ENCODE peak calls at places on chromosomes 16 and 17, in six cellular contexts. K is K562, M is GM12878, E is H1, P is GM12891, Z is SK-N-SH. Q is an unnamed sample.

GRCh38 chr17:65594585-65594940 is 33.1 kb upstream of the AXIN2 start:
- DNase-seq in K (no peak), M (no peak), E (no peak), P (no peak), Z (no peak), Q (no peak)

GRCh38 chr17:228223-228615 is 46.8 kb upstream of the DOC2B start:
- DNase-seq in K (no peak), M (no peak), E (no peak), P (no peak), Z (no peak), Q (no peak)

GRCh38 chr16:89334461-89334860 is 117.0 kb downstream of the ZNF778 start:
- DNase-seq in K (no peak), M (no peak), E (no peak), P (no peak), Z (no peak), Q (no peak)

GRCh38 chr17:81867952-81868673 is 3.0 kb downstream of the ARHGDIA start:
- DNase-seq in K (no peak), M (no peak), E (no peak), P (no peak), Z (peak), Q (no peak)

GRCh38 chr16:77812856-77813523 is 24.6 kb downstream of the VAT1L start:
- DNase-seq in K (no peak), M (no peak), E (no peak), P (no peak), Z (no peak), Q (no peak)

GRCh38 chr17:835263-835662 is 53.1 kb downstream of the MRM3 start:
- DNase-seq in K (no peak), M (no peak), E (no peak), P (no peak), Z (no peak), Q (no peak)

GRCh38 chr16:11090947-11091785 is 146.8 kb downstream of the CLEC16A start:
- DNase-seq in K (peak), M (no peak), E (no peak), P (no peak), Z (no peak), Q (no peak)

GRCh38 chr16:80283450-80284392 is 257.1 kb upstream of the DYNLRB2 start:
- DNase-seq in K (no peak), M (no peak), E (no peak), P (no peak), Z (no peak), Q (no peak)

GRCh38 chr16:89401205-89401604 is 89.2 kb downstream of the ANKRD11 start:
- DNase-seq in K (no peak), M (no peak), E (no peak), P (no peak), Z (no peak), Q (no peak)

GRCh38 chr17:40953876-40954275 is 12.9 kb downstream of the KRT39 start:
- DNase-seq in K (no peak), M (no peak), E (no peak), P (no peak), Z (no peak), Q (no peak)

GRCh38 chr17:51298508-51299371 is 38.4 kb downstream of the UTP18 start:
- DNase-seq in K (peak), M (no peak), E (no peak), P (no peak), Z (peak), Q (no peak)

GRCh38 chr16:76653390-76654026 is 376.3 kb downstream of the CNTNAP4 start:
- DNase-seq in K (peak), M (peak), E (no peak), P (no peak), Z (peak), Q (no peak)

GRCh38 chr16:2499454-2499853 is 14.3 kb upstream of the ATP6V0C start:
- DNase-seq in K (no peak), M (no peak), E (no peak), P (no peak), Z (no peak), Q (no peak)

GRCh38 chr16:1046271-1046955 is 26.1 kb upstream of the SSTR5 start:
- DNase-seq in K (no peak), M (no peak), E (no peak), P (no peak), Z (no peak), Q (no peak)

GRCh38 chr17:60422162-60422665 is at the start of gene CHCT1:
- DNase-seq in K (no peak), M (no peak), E (no peak), P (no peak), Z (peak), Q (no peak)

GRCh38 chr17:31369266-31369665 is 22.2 kb upstream of the RAB11FIP4 start:
- DNase-seq in K (no peak), M (no peak), E (no peak), P (no peak), Z (no peak), Q (no peak)

GRCh38 chr16:77877712-77878111 is 89.3 kb downstream of the VAT1L start:
- DNase-seq in K (no peak), M (no peak), E (no peak), P (no peak), Z (no peak), Q (no peak)

GRCh38 chr17:61381537-61381936 is 18.1 kb upstream of the TBX2 start:
- DNase-seq in K (no peak), M (no peak), E (no peak), P (no peak), Z (peak), Q (no peak)

GRCh38 chr17:76378548-76379274 is 5.7 kb upstream of the SPHK1 start:
- DNase-seq in K (no peak), M (no peak), E (no peak), P (no peak), Z (peak), Q (no peak)

GRCh38 chr16:88687254-88687576 is 908 bp upstream of the SNAI3 start:
- DNase-seq in K (peak), M (no peak), E (no peak), P (no peak), Z (no peak), Q (no peak)

GRCh38 chr16:27257271-27257670 is 11.3 kb downstream of the NSMCE1 start:
- DNase-seq in K (no peak), M (no peak), E (no peak), P (no peak), Z (no peak), Q (no peak)

GRCh38 chr17:31052187-31052889 is 42.4 kb upstream of the NF1 start:
- DNase-seq in K (peak), M (no peak), E (no peak), P (no peak), Z (no peak), Q (no peak)

GRCh38 chr17:75459590-75460267 is 3.3 kb downstream of the TMEM94 start:
- DNase-seq in K (no peak), M (peak), E (no peak), P (no peak), Z (no peak), Q (no peak)

GRCh38 chr17:2433696-2434095 is 32.8 kb upstream of the MNT start:
- DNase-seq in K (no peak), M (no peak), E (no peak), P (no peak), Z (no peak), Q (no peak)

GRCh38 chr17:60155427-60155814 is 5.6 kb downstream of the CA4 start:
- DNase-seq in K (no peak), M (no peak), E (no peak), P (no peak), Z (no peak), Q (no peak)

GRCh38 chr16:84509032-84509950 is 4.8 kb upstream of the MEAK7 start:
- DNase-seq in K (no peak), M (no peak), E (no peak), P (no peak), Z (no peak), Q (no peak)

GRCh38 chr17:70621593-70621992 is 452.3 kb downstream of the KCNJ2 start:
- DNase-seq in K (no peak), M (no peak), E (no peak), P (no peak), Z (no peak), Q (no peak)

GRCh38 chr17:36183001-36183810 is 6.8 kb upstream of the TBC1D3B start:
- DNase-seq in K (peak), M (no peak), E (peak), P (peak), Z (peak), Q (peak)

GRCh38 chr16:78228704-78229103 is 129.2 kb downstream of the WWOX start:
- DNase-seq in K (no peak), M (no peak), E (no peak), P (no peak), Z (no peak), Q (no peak)

GRCh38 chr17:14792751-14793150 is 472.4 kb downstream of the PMP22 start:
- DNase-seq in K (no peak), M (no peak), E (no peak), P (no peak), Z (no peak), Q (no peak)
- TF ChIP-seq TAF1 in K (no peak), M (no peak), E (no peak), P (no peak), Z (no peak), Q (no peak)

GRCh38 chr17:48307814-48308411 is 122.1 kb downstream of the SKAP1 start:
- DNase-seq in K (peak), M (no peak), E (no peak), P (no peak), Z (peak), Q (no peak)

GRCh38 chr17:48308591-48308990 is 121.4 kb downstream of the SKAP1 start:
- DNase-seq in K (no peak), M (no peak), E (no peak), P (no peak), Z (no peak), Q (no peak)

GRCh38 chr17:48311324-48311723 is 118.7 kb downstream of the SKAP1 start:
- DNase-seq in K (no peak), M (no peak), E (no peak), P (no peak), Z (no peak), Q (no peak)

GRCh38 chr17:48313096-48313495 is 116.9 kb downstream of the SKAP1 start:
- DNase-seq in K (no peak), M (no peak), E (no peak), P (no peak), Z (no peak), Q (no peak)

GRCh38 chr17:48310748-48311213 is 119.2 kb downstream of the SKAP1 start:
- DNase-seq in K (peak), M (no peak), E (no peak), P (no peak), Z (no peak), Q (no peak)
- TF ChIP-seq TAF1 in K (no peak), M (no peak), E (no peak), P (no peak), Z (no peak), Q (no peak)

GRCh38 chr16:67101683-67102082 is 8.1 kb upstream of the PHAF1 start:
- DNase-seq in K (no peak), M (no peak), E (no peak), P (no peak), Z (no peak), Q (no peak)
- TF ChIP-seq TAF1 in K (no peak), M (no peak), E (no peak), P (no peak), Z (no peak), Q (no peak)

GRCh38 chr17:6470146-6470718 is 26.0 kb downstream of the PIMREG start:
- DNase-seq in K (no peak), M (no peak), E (no peak), P (no peak), Z (no peak), Q (no peak)
- TF ChIP-seq TAF1 in K (no peak), M (no peak), E (no peak), P (no peak), Z (no peak), Q (no peak)

DNA sequence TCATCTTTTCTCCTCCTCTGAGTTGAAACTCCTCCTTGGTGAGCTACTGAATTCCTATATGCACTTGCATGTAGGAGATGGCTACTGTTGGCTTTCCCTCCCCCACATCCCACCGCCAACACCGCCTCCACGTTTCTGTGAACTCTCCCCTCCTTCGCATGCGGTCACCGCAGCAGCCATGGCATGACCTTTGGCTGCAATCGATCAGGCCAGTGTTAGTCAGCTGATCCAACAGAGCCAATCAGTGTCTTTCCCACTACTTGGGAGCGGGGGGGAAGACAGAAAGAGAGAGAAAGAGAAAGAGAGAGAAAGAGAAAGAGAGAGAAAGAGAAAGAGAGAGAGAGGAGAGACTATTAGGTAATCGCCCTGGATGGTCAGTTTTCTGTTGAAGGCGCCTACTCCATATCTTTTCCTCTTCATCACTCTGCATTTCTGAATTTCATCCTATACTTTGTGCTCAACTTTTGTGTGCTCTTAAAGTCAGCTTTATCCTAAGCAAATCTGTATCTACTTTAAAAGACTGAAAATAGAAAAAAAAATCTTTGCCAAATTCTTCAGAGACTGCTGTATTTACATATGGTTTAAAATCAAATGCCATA is 22.7 kb downstream of the ASGR1 start:
- DNase-seq in K (peak), M (no peak), E (no peak), P (no peak), Z (no peak), Q (no peak)
- TF ChIP-seq TAF1 in K (no peak), M (no peak), E (no peak), P (no peak), Z (no peak), Q (no peak)

DNA sequence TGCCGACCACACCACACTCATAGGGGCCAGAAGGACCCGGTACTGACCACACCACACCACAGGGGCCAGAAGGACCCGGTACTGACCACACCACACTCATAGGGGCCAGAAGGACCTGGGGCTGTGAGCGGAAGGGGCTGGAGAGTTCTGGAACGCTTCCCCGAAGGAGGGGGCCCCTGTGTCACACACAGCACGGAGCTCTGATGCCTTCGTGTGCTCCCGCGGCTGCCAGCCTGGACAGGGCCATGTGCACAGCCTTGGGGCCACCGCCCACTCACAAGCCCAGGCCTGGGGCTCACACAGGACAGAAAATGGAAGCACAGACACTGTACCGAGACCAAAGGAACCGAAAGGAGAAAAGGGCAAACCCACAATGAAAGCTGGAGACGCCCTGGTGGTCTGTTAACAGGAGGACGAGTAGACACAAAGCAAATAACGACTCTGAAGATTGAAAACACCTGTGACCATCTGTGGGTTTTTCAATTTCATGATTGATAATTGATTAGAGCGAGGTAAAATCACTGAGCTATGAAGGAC is 106.5 kb upstream of the METRNL start:
- DNase-seq in K (no peak), M (peak), E (no peak), P (peak), Z (peak), Q (no peak)
- TF ChIP-seq TAF1 in K (no peak), M (no peak), E (no peak), P (no peak), Z (no peak), Q (no peak)

Q was measured in GM12892.